ENCODE peak calls at places on chromosomes 6 and 20, in ten cellular contexts. V is right cardiac atrium; I is endothelial cell of umbilical vein; Y is psoas muscle; X is hepatocyte; U is adrenal gland; C is uterus; F is CD8-positive, alpha-beta T cell; W is ovary; P is CD4-positive, CD25-positive, alpha-beta regulatory T cell. S is an unnamed sample. For H3K4me1, the result is how much of the 10 kb centered on the place peaks cover.

GRCh38 chr6:43985329-43985728 is 141.9 kb downstream of the MRPL14 start:
- DNase-seq in V (no peak), I (no peak), Y (no peak), X (no peak), U (no peak), C (no peak), F (no peak), W (no peak), P (no peak), S (no peak)

GRCh38 chr6:107555449-107555848 is 65.5 kb downstream of the SOBP start:
- DNase-seq in V (no peak), I (no peak), Y (no peak), X (no peak), U (no peak), C (no peak), F (no peak), W (no peak), P (no peak), S (no peak)

GRCh38 chr6:149963212-149963461 is 606 bp upstream of the ULBP1 start:
- DNase-seq in V (no peak), I (no peak), Y (no peak), X (no peak), U (no peak), C (no peak), F (no peak), W (no peak), P (no peak), S (no peak)

GRCh38 chr20:33727806-33728205 is 4.0 kb upstream of the ZNF341 start:
- DNase-seq in V (no peak), I (no peak), Y (no peak), X (no peak), U (no peak), C (no peak), F (no peak), W (no peak), P (no peak), S (no peak)

GRCh38 chr6:126048635-126049034 is 62.3 kb downstream of the TRMT11 start:
- DNase-seq in V (no peak), I (no peak), Y (no peak), X (no peak), U (no peak), C (no peak), F (no peak), W (no peak), P (no peak), S (no peak)

GRCh38 chr6:9225441-9225871 is 790.1 kb upstream of the SLC35B3 start:
- DNase-seq in V (no peak), I (no peak), Y (no peak), X (peak), U (no peak), C (no peak), F (no peak), W (no peak), P (no peak), S (peak)

GRCh38 chr6:140867336-140867735 is 1265.4 kb upstream of the GJE1 start:
- DNase-seq in V (no peak), I (no peak), Y (no peak), X (no peak), U (no peak), C (no peak), F (no peak), W (no peak), P (no peak), S (no peak)

GRCh38 chr20:16434087-16434664 is 139.1 kb downstream of the KIF16B start:
- DNase-seq in V (peak), I (peak), Y (peak), X (peak), U (peak), C (peak), F (peak), W (peak), P (no peak), S (no peak)

GRCh38 chr6:109465772-109466171 is 10.2 kb upstream of the MICAL1 start:
- DNase-seq in V (no peak), I (no peak), Y (no peak), X (no peak), U (no peak), C (no peak), F (no peak), W (no peak), P (no peak), S (no peak)

GRCh38 chr6:52532457-52532856 is 44.4 kb downstream of the TRAM2 start:
- DNase-seq in V (no peak), I (no peak), Y (no peak), X (no peak), U (no peak), C (no peak), F (no peak), W (no peak), P (no peak), S (no peak)
- H3K4me1 ChIP-seq in V (under half), I (under half), Y (under half), X (under half), U (under half), C (under half), F (under half), W (under half), P (under half), S (under half)

GRCh38 chr20:23634044-23634801 is 3.5 kb downstream of the CST3 start:
- DNase-seq in V (peak), I (no peak), Y (no peak), X (no peak), U (no peak), C (no peak), F (no peak), W (no peak), P (no peak), S (no peak)

GRCh38 chr20:23631981-23632710 is 5.6 kb downstream of the CST3 start:
- DNase-seq in V (peak), I (no peak), Y (no peak), X (no peak), U (no peak), C (no peak), F (no peak), W (no peak), P (no peak), S (no peak)

GRCh38 chr20:23634985-23635767 is 2.6 kb downstream of the CST3 start:
- DNase-seq in V (peak), I (no peak), Y (peak), X (no peak), U (no peak), C (no peak), F (no peak), W (no peak), P (no peak), S (no peak)

GRCh38 chr20:23631226-23631822 is 6.4 kb downstream of the CST3 start:
- DNase-seq in V (no peak), I (no peak), Y (no peak), X (no peak), U (no peak), C (no peak), F (no peak), W (no peak), P (no peak), S (no peak)

GRCh38 chr20:23632711-23633573 is 4.8 kb downstream of the CST3 start:
- DNase-seq in V (peak), I (no peak), Y (no peak), X (no peak), U (no peak), C (no peak), F (no peak), W (no peak), P (no peak), S (no peak)
- H3K4me1 ChIP-seq in V (under half), I (under half), Y (half or more), X (under half), U (under half), C (under half), F (under half), W (under half), P (under half), S (under half)

GRCh38 chr6:24864345-24864744 is 65.6 kb upstream of the ARMH2 start:
- DNase-seq in V (no peak), I (no peak), Y (no peak), X (no peak), U (no peak), C (no peak), F (no peak), W (no peak), P (no peak), S (no peak)
- H3K4me1 ChIP-seq in V (under half), I (under half), Y (under half), X (under half), U (under half), C (under half), F (half or more), W (under half), P (half or more), S (under half)

GRCh38 chr20:41408131-41408789 is 41.6 kb upstream of the EMILIN3 start:
- DNase-seq in V (no peak), I (no peak), Y (no peak), X (no peak), U (no peak), C (no peak), F (no peak), W (no peak), P (no peak), S (no peak)
- H3K4me1 ChIP-seq in V (under half), I (under half), Y (half or more), X (under half), U (under half), C (under half), F (under half), W (under half), P (under half), S (under half)